ENCODE peak calls at places on chromosomes 5 and 9, in seven cellular contexts. O, G, C, U, J, L and N are unnamed samples.

GRCh38 chr5:179457612-179458011 is 92.7 kb upstream of the RUFY1 start:
- DNase-seq in O (no peak), G (no peak), C (no peak), U (no peak), J (no peak), L (no peak), N (no peak)

GRCh38 chr5:172788771-172789686 is 18.0 kb upstream of the DUSP1 start:
- DNase-seq in O (peak; percentile 83), G (peak; percentile 83), C (peak; percentile 71), U (peak; percentile 22), J (no peak), L (no peak), N (peak; percentile 23)

GRCh38 chr5:151581841-151582583 is 9.1 kb downstream of the FAT2 start:
- DNase-seq in O (no peak), G (no peak), C (no peak), U (no peak), J (no peak), L (no peak), N (no peak)

GRCh38 chr9:6045364-6045763 is 29.9 kb upstream of the RANBP6 start:
- DNase-seq in O (no peak), G (no peak), C (no peak), U (no peak), J (no peak), L (no peak), N (no peak)

GRCh38 chr5:102889033-102889432 is 133.9 kb downstream of the PAM start:
- DNase-seq in O (no peak), G (no peak), C (no peak), U (no peak), J (no peak), L (no peak), N (no peak)

GRCh38 chr9:72788966-72789365 is 163.9 kb downstream of the ALDH1A1 start:
- DNase-seq in O (no peak), G (no peak), C (no peak), U (no peak), J (no peak), L (no peak), N (no peak)

GRCh38 chr5:56561-57290 is 35.2 kb upstream of the PLEKHG4B start:
- DNase-seq in O (no peak), G (no peak), C (no peak), U (peak; percentile 54), J (peak; percentile 56), L (peak; percentile 60), N (peak; percentile 26)

GRCh38 chr9:7879551-7880245 is 80.1 kb upstream of the DMAC1 start:
- DNase-seq in O (no peak), G (no peak), C (no peak), U (peak; percentile 97), J (no peak), L (no peak), N (peak; percentile 91)

GRCh38 chr9:86795047-86795437 is 152.3 kb downstream of the GAS1 start:
- DNase-seq in O (no peak), G (no peak), C (no peak), U (no peak), J (no peak), L (peak; percentile 91), N (no peak)

GRCh38 chr5:675876-676698 is 17.1 kb downstream of the TPPP start:
- DNase-seq in O (no peak), G (peak; percentile 17), C (peak; percentile 26), U (no peak), J (no peak), L (no peak), N (no peak)

GRCh38 chr9:127035423-127035822 is 87.0 kb downstream of the ANGPTL2 start:
- DNase-seq in O (no peak), G (peak; percentile 36), C (peak; percentile 83), U (no peak), J (no peak), L (no peak), N (no peak)

GRCh38 chr9:71249729-71250317 is 128.4 kb upstream of the TRPM3 start:
- DNase-seq in O (no peak), G (peak; percentile 19), C (no peak), U (peak; percentile 5), J (peak; percentile 74), L (no peak), N (peak; percentile 6)

GRCh38 chr9:93267681-93268505 is 84.0 kb downstream of the WNK2 start:
- DNase-seq in O (no peak), G (peak; percentile 27), C (no peak), U (no peak), J (no peak), L (no peak), N (no peak)

GRCh38 chr5:151072234-151073025 is 8.4 kb downstream of the TNIP1 start:
- DNase-seq in O (no peak), G (no peak), C (peak; percentile 25), U (no peak), J (peak; percentile 90), L (no peak), N (no peak)

GRCh38 chr5:149435015-149435376 is 55.9 kb upstream of the IL17B start:
- DNase-seq in O (no peak), G (no peak), C (no peak), U (no peak), J (no peak), L (no peak), N (no peak)

GRCh38 chr9:26483991-26484390 is 408.6 kb downstream of the CAAP1 start:
- DNase-seq in O (no peak), G (no peak), C (no peak), U (no peak), J (no peak), L (no peak), N (no peak)

GRCh38 chr9:113176748-113177147 is 25.9 kb downstream of the SLC31A2 start:
- DNase-seq in O (no peak), G (no peak), C (no peak), U (no peak), J (no peak), L (peak; percentile 17), N (no peak)

GRCh38 chr9:113173341-113173740 is 22.5 kb downstream of the SLC31A2 start:
- DNase-seq in O (no peak), G (no peak), C (no peak), U (no peak), J (no peak), L (no peak), N (no peak)

GRCh38 chr9:113181165-113181564 is 30.4 kb downstream of the SLC31A2 start:
- DNase-seq in O (no peak), G (no peak), C (no peak), U (no peak), J (no peak), L (peak; percentile 14), N (no peak)

GRCh38 chr9:113179839-113180238 is 29.0 kb downstream of the SLC31A2 start:
- DNase-seq in O (no peak), G (no peak), C (no peak), U (no peak), J (no peak), L (peak; percentile 7), N (no peak)

GRCh38 chr9:113178087-113178486 is 27.3 kb downstream of the SLC31A2 start:
- DNase-seq in O (no peak), G (no peak), C (no peak), U (no peak), J (no peak), L (peak; percentile 7), N (no peak)
- H3K36me3 ChIP-seq in O (peaks cover 8% of the 10 kb centered on the region), G (peaks cover 10% of the 10 kb centered on the region), C (peaks cover 88% of the 10 kb centered on the region), U (peaks cover 90% of the 10 kb centered on the region), J (peaks cover 33% of the 10 kb centered on the region), L (peaks cover 92% of the 10 kb centered on the region), N (peaks cover 68% of the 10 kb centered on the region)

GRCh38 chr5:175045820-175046219 is 321.4 kb downstream of the MSX2 start:
- DNase-seq in O (no peak), G (no peak), C (no peak), U (no peak), J (no peak), L (no peak), N (no peak)
- H3K36me3 ChIP-seq in O (no peaks in the 10 kb centered on the region), G (no peaks in the 10 kb centered on the region), C (no peaks in the 10 kb centered on the region), U (no peaks in the 10 kb centered on the region), J (no peaks in the 10 kb centered on the region), L (no peaks in the 10 kb centered on the region), N (no peaks in the 10 kb centered on the region)

GRCh38 chr9:117413346-117414219 is 1.3 kb downstream of the ASTN2 start:
- DNase-seq in O (no peak), G (no peak), C (no peak), U (no peak), J (no peak), L (no peak), N (no peak)

GRCh38 chr9:117414220-117414905 is 494 bp downstream of the ASTN2 start:
- DNase-seq in O (peak; percentile 41), G (no peak), C (peak; percentile 36), U (no peak), J (no peak), L (no peak), N (peak; percentile 70)

GRCh38 chr9:117415584-117415937 is 704 bp upstream of the ASTN2 start:
- DNase-seq in O (no peak), G (no peak), C (no peak), U (no peak), J (no peak), L (no peak), N (peak; percentile 66)

GRCh38 chr9:117416856-117417255 is 2.0 kb upstream of the ASTN2 start:
- DNase-seq in O (no peak), G (no peak), C (no peak), U (no peak), J (no peak), L (no peak), N (no peak)

GRCh38 chr9:117414906-117415583 is at the start of gene ASTN2:
- DNase-seq in O (peak; percentile 34), G (no peak), C (peak; percentile 23), U (no peak), J (no peak), L (no peak), N (peak; percentile 79)
- H3K36me3 ChIP-seq in O (no peaks in the 10 kb centered on the region), G (no peaks in the 10 kb centered on the region), C (no peaks in the 10 kb centered on the region), U (no peaks in the 10 kb centered on the region), J (no peaks in the 10 kb centered on the region), L (no peaks in the 10 kb centered on the region), N (no peaks in the 10 kb centered on the region)

DNA sequence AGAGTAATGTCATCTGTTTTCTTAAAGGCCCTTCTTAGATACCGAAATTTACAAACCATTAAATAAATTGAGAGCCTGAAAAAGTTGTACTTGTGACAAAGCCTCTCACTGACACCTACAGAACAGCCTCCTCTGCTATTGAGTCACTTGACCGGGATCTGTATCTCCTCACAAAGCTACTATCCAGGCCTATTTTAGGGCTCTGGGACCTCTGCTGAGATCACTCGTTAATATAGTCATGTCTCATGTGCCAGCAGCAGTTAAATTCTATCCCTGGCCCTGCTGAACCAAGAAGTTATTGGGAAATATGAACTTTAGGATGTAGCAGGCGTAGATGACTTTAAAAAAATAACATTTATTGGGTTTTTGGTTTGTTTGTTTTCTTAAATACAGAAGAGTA is 31.1 kb downstream of the FBXO38 start:
- DNase-seq in O (no peak), G (no peak), C (no peak), U (no peak), J (no peak), L (no peak), N (no peak)
- H3K36me3 ChIP-seq in O (peaks cover 20% of the 10 kb centered on the region), G (no peaks in the 10 kb centered on the region), C (peaks cover 66% of the 10 kb centered on the region), U (peaks cover 94% of the 10 kb centered on the region), J (peaks cover 73% of the 10 kb centered on the region), L (peaks cover 93% of the 10 kb centered on the region), N (peaks cover 79% of the 10 kb centered on the region)

GRCh38 chr9:114185570-114185969 is 30.2 kb downstream of the COL27A1 start:
- DNase-seq in O (no peak), G (no peak), C (peak; percentile 2), U (no peak), J (no peak), L (no peak), N (no peak)
- H3K36me3 ChIP-seq in O (no peaks in the 10 kb centered on the region), G (no peaks in the 10 kb centered on the region), C (no peaks in the 10 kb centered on the region), U (no peaks in the 10 kb centered on the region), J (no peaks in the 10 kb centered on the region), L (no peaks in the 10 kb centered on the region), N (peaks cover 37% of the 10 kb centered on the region)

GRCh38 chr5:177435847-177436536 is 9.5 kb downstream of the GRK6 start:
- DNase-seq in O (no peak), G (no peak), C (no peak), U (no peak), J (no peak), L (no peak), N (no peak)
- H3K36me3 ChIP-seq in O (no peaks in the 10 kb centered on the region), G (peaks cover 20% of the 10 kb centered on the region), C (peaks cover 71% of the 10 kb centered on the region), U (peaks cover 85% of the 10 kb centered on the region), J (peaks cover 22% of the 10 kb centered on the region), L (peaks cover 85% of the 10 kb centered on the region), N (peaks cover 58% of the 10 kb centered on the region)